ENCODE peak calls at places on chromosomes 5 and 9, in ten cellular contexts. U is activated CD8-positive, alpha-beta memory T cell treated with anti-CD3 and anti-CD28 coated beads for 1 hour; B is activated CD4-positive, alpha-beta T cell treated with anti-CD3 and anti-CD28 coated beads, Interleukin-2, amount 50 U/mL, for 1 hour; I is NCI-H69; H is HTR-8/SVneo; A is tibial nerve; S is stimulated activated CD8-positive, alpha-beta memory T cell treated with anti-CD3 and anti-CD28 coated beads, Interleukin-4, amount 100 ng/mL, for 1 hour; E is Right ventricle myocardium superior; Y is stromal cell of bone marrow; D is left ventricle myocardium inferior. F is an unnamed sample.

GRCh38 chr5:1357946-1358725 is 13.2 kb upstream of the CLPTM1L start:
- DNase-seq in U (no peak), B (no peak), I (no peak), H (no peak), A (no peak), S (no peak), E (no peak), Y (no peak), D (no peak), F (no peak)

GRCh38 chr9:136351237-136351800 is 12.2 kb downstream of the DNLZ start:
- DNase-seq in U (no peak), B (no peak), I (no peak), H (no peak), A (no peak), S (no peak), E (no peak), Y (no peak), D (no peak), F (no peak)

GRCh38 chr5:132261881-132262845 is 4.7 kb downstream of the PDLIM4 start:
- DNase-seq in U (no peak), B (no peak), I (no peak), H (no peak), A (no peak), S (no peak), E (no peak), Y (no peak), D (no peak), F (no peak)

GRCh38 chr5:125412561-125413535 is 666.4 kb upstream of the ZNF608 start:
- DNase-seq in U (no peak), B (no peak), I (peak; percentile 99), H (peak; percentile 70), A (peak; percentile 15), S (no peak), E (peak; percentile 78), Y (peak; percentile 76), D (peak; percentile 61), F (peak; percentile 97)

GRCh38 chr9:92525306-92525705 is 10.5 kb downstream of the ECM2 start:
- DNase-seq in U (no peak), B (no peak), I (no peak), H (no peak), A (no peak), S (no peak), E (no peak), Y (no peak), D (no peak), F (no peak)

GRCh38 chr5:122341087-122341486 is 29.1 kb downstream of the SNCAIP start:
- DNase-seq in U (no peak), B (no peak), I (no peak), H (no peak), A (no peak), S (no peak), E (no peak), Y (no peak), D (no peak), F (no peak)

GRCh38 chr5:83925321-83925877 is 204.7 kb upstream of the HAPLN1 start:
- DNase-seq in U (no peak), B (no peak), I (no peak), H (peak; percentile 45), A (no peak), S (no peak), E (no peak), Y (peak; percentile 28), D (no peak), F (no peak)

GRCh38 chr5:169856571-169856970 is 123.7 kb downstream of the INSYN2B start:
- DNase-seq in U (no peak), B (no peak), I (peak; percentile 63), H (peak; percentile 40), A (no peak), S (no peak), E (no peak), Y (peak; percentile 80), D (no peak), F (no peak)

GRCh38 chr9:136740491-136740890 is 2.2 kb downstream of the LCN10 start:
- DNase-seq in U (no peak), B (no peak), I (no peak), H (no peak), A (no peak), S (no peak), E (no peak), Y (no peak), D (no peak), F (no peak)

GRCh38 chr5:14556015-14556414 is 25.6 kb upstream of the OTULINL start:
- DNase-seq in U (no peak), B (no peak), I (no peak), H (no peak), A (no peak), S (no peak), E (no peak), Y (no peak), D (no peak), F (no peak)

GRCh38 chr9:136729144-136729543 is 13.6 kb downstream of the LCN10 start:
- DNase-seq in U (no peak), B (no peak), I (no peak), H (no peak), A (no peak), S (no peak), E (no peak), Y (no peak), D (no peak), F (no peak)

GRCh38 chr9:132214027-132214622 is 52.3 kb downstream of the NTNG2 start:
- DNase-seq in U (no peak), B (no peak), I (peak; percentile 97), H (peak; percentile 92), A (no peak), S (no peak), E (peak; percentile 78), Y (peak; percentile 61), D (peak; percentile 79), F (peak; percentile 27)

GRCh38 chr5:68225188-68225910 is 9.8 kb downstream of the PIK3R1 start:
- DNase-seq in U (no peak), B (no peak), I (peak; percentile 44), H (no peak), A (peak; percentile 36), S (no peak), E (no peak), Y (no peak), D (peak; percentile 34), F (no peak)

GRCh38 chr9:16866542-16866941 is 3.9 kb downstream of the BNC2 start:
- DNase-seq in U (no peak), B (no peak), I (peak; percentile 32), H (no peak), A (no peak), S (no peak), E (no peak), Y (no peak), D (no peak), F (no peak)

GRCh38 chr9:132575811-132576210 is 6.6 kb upstream of the BARHL1 start:
- DNase-seq in U (no peak), B (no peak), I (no peak), H (no peak), A (no peak), S (no peak), E (no peak), Y (no peak), D (no peak), F (no peak)

GRCh38 chr9:111752455-111752854 is 42.3 kb downstream of the SHOC1 start:
- DNase-seq in U (no peak), B (no peak), I (no peak), H (no peak), A (no peak), S (no peak), E (no peak), Y (peak; percentile 19), D (no peak), F (no peak)

GRCh38 chr5:6950250-6950649 is 237.0 kb downstream of the TENT4A start:
- DNase-seq in U (no peak), B (no peak), I (no peak), H (no peak), A (no peak), S (no peak), E (no peak), Y (no peak), D (no peak), F (no peak)

GRCh38 chr5:137234973-137235943 is 263.9 kb downstream of the SPOCK1 start:
- DNase-seq in U (no peak), B (no peak), I (no peak), H (no peak), A (no peak), S (no peak), E (no peak), Y (no peak), D (no peak), F (no peak)

GRCh38 chr9:117043159-117043558 is 356.1 kb downstream of the TRIM32 start:
- DNase-seq in U (no peak), B (no peak), I (no peak), H (no peak), A (no peak), S (no peak), E (no peak), Y (no peak), D (no peak), F (no peak)

GRCh38 chr9:69549310-69550202 is 122.6 kb downstream of the APBA1 start:
- DNase-seq in U (no peak), B (no peak), I (peak; percentile 59), H (peak; percentile 24), A (no peak), S (no peak), E (no peak), Y (peak; percentile 16), D (no peak), F (peak; percentile 50)

GRCh38 chr5:9423611-9424010 is 122.3 kb downstream of the SEMA5A start:
- DNase-seq in U (no peak), B (no peak), I (no peak), H (no peak), A (no peak), S (no peak), E (no peak), Y (peak; percentile 23), D (no peak), F (no peak)

GRCh38 chr5:126280343-126280742 is 142.9 kb upstream of the GRAMD2B start:
- DNase-seq in U (no peak), B (no peak), I (no peak), H (no peak), A (no peak), S (no peak), E (peak; percentile 43), Y (no peak), D (peak; percentile 22), F (no peak)

GRCh38 chr5:17248999-17249634 is 31.7 kb downstream of the BASP1 start:
- DNase-seq in U (no peak), B (no peak), I (no peak), H (peak; percentile 99), A (no peak), S (no peak), E (no peak), Y (peak; percentile 94), D (no peak), F (no peak)

GRCh38 chr5:5250758-5251157 is 110.6 kb downstream of the ADAMTS16 start:
- DNase-seq in U (no peak), B (no peak), I (no peak), H (no peak), A (no peak), S (no peak), E (no peak), Y (no peak), D (no peak), F (no peak)

GRCh38 chr9:113868501-113868900 is 7.6 kb upstream of the ZNF618 start:
- DNase-seq in U (no peak), B (no peak), I (no peak), H (no peak), A (no peak), S (no peak), E (no peak), Y (no peak), D (no peak), F (no peak)

GRCh38 chr9:134365791-134366222 is 39.6 kb downstream of the RXRA start:
- DNase-seq in U (no peak), B (no peak), I (peak; percentile 96), H (no peak), A (peak; percentile 72), S (no peak), E (peak; percentile 82), Y (no peak), D (peak; percentile 80), F (peak; percentile 67)

GRCh38 chr9:124251605-124252366 is 6.0 kb upstream of the NEK6 start:
- DNase-seq in U (no peak), B (no peak), I (peak; percentile 46), H (peak; percentile 56), A (no peak), S (no peak), E (no peak), Y (no peak), D (no peak), F (no peak)

GRCh38 chr9:91898451-91899433 is 51.3 kb downstream of the ROR2 start:
- DNase-seq in U (no peak), B (no peak), I (peak; percentile 98), H (peak; percentile 45), A (no peak), S (no peak), E (no peak), Y (no peak), D (no peak), F (no peak)